ENCODE peak calls at places on chromosome 21, in nine cellular contexts. U is activated CD8-positive, alpha-beta memory T cell treated with anti-CD3 and anti-CD28 coated beads, Interleukin-2, amount 50 U/mL, for 4 hours; O is adrenal gland; B is HTR-8/SVneo; E is colonic mucosa; I is GM03348; L is A549; D is left cardiac atrium; M is naive B cell. N is an unnamed sample.

GRCh38 chr21:18356801-18357200 is 46.8 kb downstream of the TMPRSS15 start:
- DNase-seq in O (no peak), B (no peak), D (no peak), U (no peak), E (no peak), L (no peak), I (no peak), M (no peak), N (no peak)

GRCh38 chr21:26544208-26544607 is 28.9 kb downstream of the CYYR1 start:
- DNase-seq in E (no peak), B (peak; percentile 10), L (no peak), O (no peak), U (no peak), I (no peak), M (no peak), D (no peak), N (no peak)

GRCh38 chr21:44996983-44997936 is 57.4 kb downstream of the SLX9 start:
- DNase-seq in I (no peak), U (no peak), O (no peak), M (no peak), L (no peak), E (no peak), D (no peak), B (no peak), N (no peak)

GRCh38 chr21:26683996-26684395 is 110.9 kb upstream of the CYYR1 start:
- DNase-seq in E (no peak), L (no peak), D (no peak), B (no peak), I (no peak), O (no peak), U (no peak), M (no peak), N (no peak)

GRCh38 chr21:44428281-44428942 is 26.9 kb upstream of the LRRC3 start:
- DNase-seq in I (no peak), U (peak; percentile 24), B (no peak), M (peak; percentile 53), O (no peak), L (peak; percentile 83), D (no peak), E (peak; percentile 88), N (no peak)

GRCh38 chr21:44650973-44651675 is 3.3 kb downstream of the KRTAP12-4 start:
- DNase-seq in U (no peak), M (no peak), O (no peak), B (no peak), L (no peak), E (no peak), D (no peak), I (no peak), N (no peak)

GRCh38 chr21:34022557-34023335 is 50.6 kb upstream of the MRPS6 start:
- DNase-seq in B (no peak), D (no peak), L (no peak), O (no peak), E (no peak), M (peak; percentile 25), U (peak; percentile 29), I (no peak), N (no peak)

GRCh38 chr21:42695324-42696025 is 42.1 kb downstream of the PDE9A start:
- DNase-seq in D (no peak), E (no peak), I (no peak), M (no peak), O (peak; percentile 78), U (no peak), L (no peak), B (no peak), N (no peak)

GRCh38 chr21:34670962-34671348 is 2.2 kb downstream of the CLIC6 start:
- DNase-seq in E (no peak), I (no peak), L (no peak), M (no peak), D (no peak), O (no peak), B (no peak), U (no peak), N (no peak)

GRCh38 chr21:33546076-33546475 is 3.2 kb downstream of the SON start:
- DNase-seq in D (no peak), M (peak; percentile 18), L (no peak), I (no peak), B (no peak), O (no peak), E (no peak), U (no peak), N (no peak)

GRCh38 chr21:41437754-41438153 is 11.7 kb downstream of the MX1 start:
- DNase-seq in U (no peak), I (no peak), B (no peak), L (no peak), D (no peak), E (no peak), M (no peak), O (no peak), N (no peak)

GRCh38 chr21:14560139-14560538 is 14.0 kb upstream of the SAMSN1 start:
- DNase-seq in L (no peak), O (no peak), M (no peak), U (no peak), I (no peak), E (no peak), D (no peak), B (no peak), N (no peak)

GRCh38 chr21:42523211-42523610 is 9.6 kb downstream of the SLC37A1 start:
- DNase-seq in E (no peak), I (no peak), D (no peak), O (no peak), B (no peak), L (no peak), M (no peak), U (no peak), N (no peak)

GRCh38 chr21:38531610-38532009 is 33.3 kb upstream of the ERG start:
- DNase-seq in O (no peak), L (no peak), B (no peak), M (no peak), D (no peak), E (no peak), I (peak; percentile 79), U (no peak), N (no peak)

GRCh38 chr21:45540601-45540970 is 1.7 kb downstream of the SLC19A1 start:
- DNase-seq in I (no peak), E (no peak), B (no peak), D (peak; percentile 17), U (no peak), O (peak; percentile 9), M (no peak), L (no peak), N (peak; percentile 13)

GRCh38 chr21:32878654-32879053 is 107.1 kb upstream of the PAXBP1 start:
- DNase-seq in M (no peak), D (no peak), I (no peak), O (peak; percentile 19), U (no peak), B (no peak), L (no peak), E (no peak), N (no peak)

GRCh38 chr21:36321325-36322082 is 1.5 kb downstream of the MORC3 start:
- DNase-seq in D (no peak), L (no peak), I (peak; percentile 24), U (no peak), O (no peak), M (no peak), B (no peak), E (no peak), N (no peak)

GRCh38 chr21:33668180-33668579 is 25.9 kb downstream of the ITSN1 start:
- DNase-seq in U (no peak), M (no peak), D (no peak), E (no peak), B (peak; percentile 35), L (no peak), I (peak; percentile 53), O (peak; percentile 38), N (no peak)

GRCh38 chr21:40421121-40421520 is 425.8 kb downstream of the DSCAM start:
- DNase-seq in D (no peak), B (no peak), M (no peak), I (no peak), O (no peak), U (no peak), L (no peak), E (no peak), N (no peak)

GRCh38 chr21:29221259-29221744 is 77.4 kb upstream of the BACH1 start:
- DNase-seq in U (no peak), D (no peak), O (no peak), M (no peak), I (no peak), E (no peak), L (no peak), B (peak; percentile 27), N (no peak)

GRCh38 chr21:33286600-33287456 is 20.7 kb downstream of the IL10RB start:
- DNase-seq in E (peak; percentile 62), U (no peak), D (peak; percentile 74), I (peak; percentile 66), O (peak; percentile 56), B (no peak), M (no peak), L (peak; percentile 84), N (peak; percentile 39)

GRCh38 chr21:36630485-36631206 is 68.3 kb upstream of the SIM2 start:
- DNase-seq in B (peak; percentile 66), O (peak; percentile 59), D (peak; percentile 59), E (peak; percentile 73), M (peak; percentile 9), I (peak; percentile 74), U (peak; percentile 64), L (peak; percentile 60), N (peak; percentile 26)

GRCh38 chr21:34037446-34037845 is 35.9 kb upstream of the MRPS6 start:
- DNase-seq in O (no peak), M (no peak), U (no peak), B (peak; percentile 38), L (no peak), I (peak; percentile 37), E (no peak), D (no peak), N (no peak)

GRCh38 chr21:42722153-42722552 is 68.7 kb downstream of the PDE9A start:
- DNase-seq in B (no peak), I (no peak), E (no peak), L (no peak), U (no peak), O (no peak), D (no peak), M (no peak), N (no peak)

GRCh38 chr21:26041441-26042180 is 129.0 kb downstream of the APP start:
- DNase-seq in B (peak; percentile 11), U (no peak), I (peak; percentile 29), D (no peak), O (peak; percentile 29), L (no peak), M (no peak), E (no peak), N (no peak)

GRCh38 chr21:45600248-45600647 is 43.3 kb upstream of the PCBP3 start:
- DNase-seq in L (no peak), O (no peak), B (no peak), U (no peak), M (no peak), D (no peak), I (no peak), E (no peak), N (no peak)

GRCh38 chr21:25370311-25370744 is 237.0 kb downstream of the MRPL39 start:
- DNase-seq in D (no peak), U (no peak), L (no peak), I (peak; percentile 86), E (no peak), M (no peak), B (peak; percentile 76), O (peak; percentile 51), N (no peak)

GRCh38 chr21:26842976-26843911 is 2.0 kb downstream of the ADAMTS1 start:
- DNase-seq in O (peak; percentile 90), B (peak; percentile 90), M (no peak), D (peak; percentile 93), U (no peak), L (peak; percentile 67), E (peak; percentile 91), I (peak; percentile 91), N (peak; percentile 95)

GRCh38 chr21:45857761-45858160 is 123.8 kb upstream of the COL6A1 start:
- DNase-seq in M (no peak), B (no peak), O (no peak), L (no peak), D (no peak), U (no peak), E (no peak), I (no peak), N (no peak)

GRCh38 chr21:36747815-36748381 is 49.0 kb downstream of the SIM2 start:
- DNase-seq in B (peak; percentile 70), M (no peak), E (peak; percentile 54), I (peak; percentile 91), U (no peak), L (no peak), O (peak; percentile 49), D (no peak), N (peak; percentile 62)

GRCh38 chr21:31218830-31219608 is 125.0 kb downstream of the TIAM1 start:
- DNase-seq in L (no peak), O (no peak), U (no peak), E (peak; percentile 66), B (no peak), I (peak; percentile 61), D (peak; percentile 63), M (no peak), N (peak; percentile 50)

N was measured in left ventricle myocardium inferior.